ENCODE peak calls at places on chromosome 17, in eight cellular contexts. One of them, this sample, is unnamed.

GRCh38 chr17:76725580-76726230 is 701 bp downstream of the JMJD6 start:
- DNase-seq in left lung: peak; percentile 91
- DNase-seq in NCI-H774: no peak
- DNase-seq in activated T-cell treated with anti-CD3 and anti-CD28 coated beads, Interleukin-2, amount 50 U/mL, for 4 hours: peak; percentile 63
- DNase-seq in activated CD8-positive, alpha-beta memory T cell treated with anti-CD3 and anti-CD28 coated beads for 48 hours: peak; percentile 47
- DNase-seq in NCI-H526: peak; percentile 49
- DNase-seq in left cardiac atrium: peak; percentile 84
- DNase-seq in stromal cell of bone marrow: no peak
- DNase-seq in this sample: no peak

GRCh38 chr17:80388601-80389000 is 26.4 kb upstream of the ENDOV start:
- DNase-seq in left lung: no peak
- DNase-seq in NCI-H774: no peak
- DNase-seq in activated T-cell treated with anti-CD3 and anti-CD28 coated beads, Interleukin-2, amount 50 U/mL, for 4 hours: no peak
- DNase-seq in activated CD8-positive, alpha-beta memory T cell treated with anti-CD3 and anti-CD28 coated beads for 48 hours: no peak
- DNase-seq in NCI-H526: no peak
- DNase-seq in left cardiac atrium: no peak
- DNase-seq in stromal cell of bone marrow: no peak
- DNase-seq in this sample: no peak

GRCh38 chr17:50476545-50477315 is 1.9 kb upstream of the RSAD1 start:
- DNase-seq in left lung: peak; percentile 2
- DNase-seq in NCI-H774: no peak
- DNase-seq in activated T-cell treated with anti-CD3 and anti-CD28 coated beads, Interleukin-2, amount 50 U/mL, for 4 hours: no peak
- DNase-seq in activated CD8-positive, alpha-beta memory T cell treated with anti-CD3 and anti-CD28 coated beads for 48 hours: no peak
- DNase-seq in NCI-H526: no peak
- DNase-seq in left cardiac atrium: no peak
- DNase-seq in stromal cell of bone marrow: no peak
- DNase-seq in this sample: no peak

GRCh38 chr17:77709594-77709993 is 248.9 kb upstream of the TNRC6C start:
- DNase-seq in left lung: no peak
- DNase-seq in NCI-H774: no peak
- DNase-seq in activated T-cell treated with anti-CD3 and anti-CD28 coated beads, Interleukin-2, amount 50 U/mL, for 4 hours: no peak
- DNase-seq in activated CD8-positive, alpha-beta memory T cell treated with anti-CD3 and anti-CD28 coated beads for 48 hours: no peak
- DNase-seq in NCI-H526: no peak
- DNase-seq in left cardiac atrium: no peak
- DNase-seq in stromal cell of bone marrow: no peak
- DNase-seq in this sample: no peak

GRCh38 chr17:81685108-81685507 is 1.3 kb downstream of the HGS start:
- DNase-seq in left lung: no peak
- DNase-seq in NCI-H774: no peak
- DNase-seq in activated T-cell treated with anti-CD3 and anti-CD28 coated beads, Interleukin-2, amount 50 U/mL, for 4 hours: peak; percentile 49
- DNase-seq in activated CD8-positive, alpha-beta memory T cell treated with anti-CD3 and anti-CD28 coated beads for 48 hours: no peak
- DNase-seq in NCI-H526: no peak
- DNase-seq in left cardiac atrium: no peak
- DNase-seq in stromal cell of bone marrow: no peak
- DNase-seq in this sample: no peak

GRCh38 chr17:17167356-17167755 is 38.8 kb downstream of the PLD6 start:
- DNase-seq in left lung: peak; percentile 43
- DNase-seq in NCI-H774: no peak
- DNase-seq in activated T-cell treated with anti-CD3 and anti-CD28 coated beads, Interleukin-2, amount 50 U/mL, for 4 hours: no peak
- DNase-seq in activated CD8-positive, alpha-beta memory T cell treated with anti-CD3 and anti-CD28 coated beads for 48 hours: no peak
- DNase-seq in NCI-H526: no peak
- DNase-seq in left cardiac atrium: no peak
- DNase-seq in stromal cell of bone marrow: no peak
- DNase-seq in this sample: no peak

GRCh38 chr17:27506348-27507218 is 50.3 kb downstream of the KSR1 start:
- DNase-seq in left lung: no peak
- DNase-seq in NCI-H774: no peak
- DNase-seq in activated T-cell treated with anti-CD3 and anti-CD28 coated beads, Interleukin-2, amount 50 U/mL, for 4 hours: no peak
- DNase-seq in activated CD8-positive, alpha-beta memory T cell treated with anti-CD3 and anti-CD28 coated beads for 48 hours: no peak
- DNase-seq in NCI-H526: peak; percentile 92
- DNase-seq in left cardiac atrium: no peak
- DNase-seq in stromal cell of bone marrow: no peak
- DNase-seq in this sample: no peak

GRCh38 chr17:18257747-18258355 is 687 bp downstream of the FLII start:
- DNase-seq in left lung: peak; percentile 95
- DNase-seq in NCI-H774: no peak
- DNase-seq in activated T-cell treated with anti-CD3 and anti-CD28 coated beads, Interleukin-2, amount 50 U/mL, for 4 hours: peak; percentile 29
- DNase-seq in activated CD8-positive, alpha-beta memory T cell treated with anti-CD3 and anti-CD28 coated beads for 48 hours: no peak
- DNase-seq in NCI-H526: no peak
- DNase-seq in left cardiac atrium: peak; percentile 87
- DNase-seq in stromal cell of bone marrow: peak; percentile 74
- DNase-seq in this sample: no peak

GRCh38 chr17:12089809-12090384 is 69.2 kb downstream of the MAP2K4 start:
- DNase-seq in left lung: no peak
- DNase-seq in NCI-H774: no peak
- DNase-seq in activated T-cell treated with anti-CD3 and anti-CD28 coated beads, Interleukin-2, amount 50 U/mL, for 4 hours: no peak
- DNase-seq in activated CD8-positive, alpha-beta memory T cell treated with anti-CD3 and anti-CD28 coated beads for 48 hours: no peak
- DNase-seq in NCI-H526: no peak
- DNase-seq in left cardiac atrium: no peak
- DNase-seq in stromal cell of bone marrow: peak; percentile 22
- DNase-seq in this sample: no peak

GRCh38 chr17:36501963-36502362 is 15.5 kb downstream of the ZNHIT3 start:
- DNase-seq in left lung: no peak
- DNase-seq in NCI-H774: no peak
- DNase-seq in activated T-cell treated with anti-CD3 and anti-CD28 coated beads, Interleukin-2, amount 50 U/mL, for 4 hours: no peak
- DNase-seq in activated CD8-positive, alpha-beta memory T cell treated with anti-CD3 and anti-CD28 coated beads for 48 hours: no peak
- DNase-seq in NCI-H526: no peak
- DNase-seq in left cardiac atrium: no peak
- DNase-seq in stromal cell of bone marrow: no peak
- DNase-seq in this sample: no peak

GRCh38 chr17:65402513-65403086 is 158.8 kb downstream of the AXIN2 start:
- DNase-seq in left lung: no peak
- DNase-seq in NCI-H774: no peak
- DNase-seq in activated T-cell treated with anti-CD3 and anti-CD28 coated beads, Interleukin-2, amount 50 U/mL, for 4 hours: no peak
- DNase-seq in activated CD8-positive, alpha-beta memory T cell treated with anti-CD3 and anti-CD28 coated beads for 48 hours: no peak
- DNase-seq in NCI-H526: no peak
- DNase-seq in left cardiac atrium: no peak
- DNase-seq in stromal cell of bone marrow: no peak
- DNase-seq in this sample: no peak

GRCh38 chr17:35344262-35344661 is 29.2 kb downstream of the SLFN11 start:
- DNase-seq in left lung: no peak
- DNase-seq in NCI-H774: no peak
- DNase-seq in activated T-cell treated with anti-CD3 and anti-CD28 coated beads, Interleukin-2, amount 50 U/mL, for 4 hours: no peak
- DNase-seq in activated CD8-positive, alpha-beta memory T cell treated with anti-CD3 and anti-CD28 coated beads for 48 hours: no peak
- DNase-seq in NCI-H526: no peak
- DNase-seq in left cardiac atrium: no peak
- DNase-seq in stromal cell of bone marrow: no peak
- DNase-seq in this sample: no peak

GRCh38 chr17:19730829-19731228 is 14.4 kb upstream of the SLC47A2 start:
- DNase-seq in left lung: peak; percentile 55
- DNase-seq in NCI-H774: no peak
- DNase-seq in activated T-cell treated with anti-CD3 and anti-CD28 coated beads, Interleukin-2, amount 50 U/mL, for 4 hours: no peak
- DNase-seq in activated CD8-positive, alpha-beta memory T cell treated with anti-CD3 and anti-CD28 coated beads for 48 hours: no peak
- DNase-seq in NCI-H526: no peak
- DNase-seq in left cardiac atrium: no peak
- DNase-seq in stromal cell of bone marrow: no peak
- DNase-seq in this sample: no peak

GRCh38 chr17:47812146-47812920 is 9.3 kb downstream of the OSBPL7 start:
- DNase-seq in left lung: no peak
- DNase-seq in NCI-H774: no peak
- DNase-seq in activated T-cell treated with anti-CD3 and anti-CD28 coated beads, Interleukin-2, amount 50 U/mL, for 4 hours: no peak
- DNase-seq in activated CD8-positive, alpha-beta memory T cell treated with anti-CD3 and anti-CD28 coated beads for 48 hours: no peak
- DNase-seq in NCI-H526: no peak
- DNase-seq in left cardiac atrium: no peak
- DNase-seq in stromal cell of bone marrow: no peak
- DNase-seq in this sample: no peak

GRCh38 chr17:83189673-83190385 is 110.4 kb downstream of the METRNL start:
- DNase-seq in left lung: peak; percentile 86
- DNase-seq in NCI-H774: no peak
- DNase-seq in activated T-cell treated with anti-CD3 and anti-CD28 coated beads, Interleukin-2, amount 50 U/mL, for 4 hours: no peak
- DNase-seq in activated CD8-positive, alpha-beta memory T cell treated with anti-CD3 and anti-CD28 coated beads for 48 hours: no peak
- DNase-seq in NCI-H526: no peak
- DNase-seq in left cardiac atrium: peak; percentile 35
- DNase-seq in stromal cell of bone marrow: peak; percentile 81
- DNase-seq in this sample: no peak

GRCh38 chr17:50173335-50173941 is 7.6 kb downstream of the SGCA start:
- DNase-seq in left lung: peak; percentile 24
- DNase-seq in NCI-H774: no peak
- DNase-seq in activated T-cell treated with anti-CD3 and anti-CD28 coated beads, Interleukin-2, amount 50 U/mL, for 4 hours: no peak
- DNase-seq in activated CD8-positive, alpha-beta memory T cell treated with anti-CD3 and anti-CD28 coated beads for 48 hours: no peak
- DNase-seq in NCI-H526: no peak
- DNase-seq in left cardiac atrium: no peak
- DNase-seq in stromal cell of bone marrow: peak; percentile 87
- DNase-seq in this sample: no peak

GRCh38 chr17:49214665-49215360 is 4.3 kb downstream of the ABI3 start:
- DNase-seq in left lung: no peak
- DNase-seq in NCI-H774: no peak
- DNase-seq in activated T-cell treated with anti-CD3 and anti-CD28 coated beads, Interleukin-2, amount 50 U/mL, for 4 hours: no peak
- DNase-seq in activated CD8-positive, alpha-beta memory T cell treated with anti-CD3 and anti-CD28 coated beads for 48 hours: no peak
- DNase-seq in NCI-H526: no peak
- DNase-seq in left cardiac atrium: no peak
- DNase-seq in stromal cell of bone marrow: no peak
- DNase-seq in this sample: no peak

GRCh38 chr17:47694818-47695663 is 1.1 kb downstream of the TBKBP1 start:
- DNase-seq in left lung: peak; percentile 96
- DNase-seq in NCI-H774: peak; percentile 35
- DNase-seq in activated T-cell treated with anti-CD3 and anti-CD28 coated beads, Interleukin-2, amount 50 U/mL, for 4 hours: peak; percentile 63
- DNase-seq in activated CD8-positive, alpha-beta memory T cell treated with anti-CD3 and anti-CD28 coated beads for 48 hours: no peak
- DNase-seq in NCI-H526: no peak
- DNase-seq in left cardiac atrium: peak; percentile 86
- DNase-seq in stromal cell of bone marrow: no peak
- DNase-seq in this sample: no peak

GRCh38 chr17:20263595-20263994 is 203.7 kb downstream of the LGALS9B start:
- DNase-seq in left lung: no peak
- DNase-seq in NCI-H774: no peak
- DNase-seq in activated T-cell treated with anti-CD3 and anti-CD28 coated beads, Interleukin-2, amount 50 U/mL, for 4 hours: no peak
- DNase-seq in activated CD8-positive, alpha-beta memory T cell treated with anti-CD3 and anti-CD28 coated beads for 48 hours: no peak
- DNase-seq in NCI-H526: no peak
- DNase-seq in left cardiac atrium: no peak
- DNase-seq in stromal cell of bone marrow: no peak
- DNase-seq in this sample: no peak

GRCh38 chr17:62787358-62787757 is 20.8 kb downstream of the MARCHF10 start:
- DNase-seq in left lung: no peak
- DNase-seq in NCI-H774: no peak
- DNase-seq in activated T-cell treated with anti-CD3 and anti-CD28 coated beads, Interleukin-2, amount 50 U/mL, for 4 hours: no peak
- DNase-seq in activated CD8-positive, alpha-beta memory T cell treated with anti-CD3 and anti-CD28 coated beads for 48 hours: no peak
- DNase-seq in NCI-H526: no peak
- DNase-seq in left cardiac atrium: no peak
- DNase-seq in stromal cell of bone marrow: no peak
- DNase-seq in this sample: no peak

GRCh38 chr17:57701121-57701520 is 44.0 kb downstream of the CCDC182 start:
- DNase-seq in left lung: no peak
- DNase-seq in NCI-H774: peak; percentile 39
- DNase-seq in activated T-cell treated with anti-CD3 and anti-CD28 coated beads, Interleukin-2, amount 50 U/mL, for 4 hours: no peak
- DNase-seq in activated CD8-positive, alpha-beta memory T cell treated with anti-CD3 and anti-CD28 coated beads for 48 hours: no peak
- DNase-seq in NCI-H526: no peak
- DNase-seq in left cardiac atrium: no peak
- DNase-seq in stromal cell of bone marrow: no peak
- DNase-seq in this sample: no peak

GRCh38 chr17:72461757-72462156 is 340.9 kb downstream of the SOX9 start:
- DNase-seq in left lung: no peak
- DNase-seq in NCI-H774: no peak
- DNase-seq in activated T-cell treated with anti-CD3 and anti-CD28 coated beads, Interleukin-2, amount 50 U/mL, for 4 hours: no peak
- DNase-seq in activated CD8-positive, alpha-beta memory T cell treated with anti-CD3 and anti-CD28 coated beads for 48 hours: no peak
- DNase-seq in NCI-H526: no peak
- DNase-seq in left cardiac atrium: no peak
- DNase-seq in stromal cell of bone marrow: no peak
- DNase-seq in this sample: no peak

GRCh38 chr17:13353590-13353989 is 248.1 kb downstream of the HS3ST3A1 start:
- DNase-seq in left lung: no peak
- DNase-seq in NCI-H774: no peak
- DNase-seq in activated T-cell treated with anti-CD3 and anti-CD28 coated beads, Interleukin-2, amount 50 U/mL, for 4 hours: no peak
- DNase-seq in activated CD8-positive, alpha-beta memory T cell treated with anti-CD3 and anti-CD28 coated beads for 48 hours: no peak
- DNase-seq in NCI-H526: no peak
- DNase-seq in left cardiac atrium: no peak
- DNase-seq in stromal cell of bone marrow: no peak
- DNase-seq in this sample: no peak

GRCh38 chr17:18228176-18228682 is 2.8 kb downstream of the LLGL1 start:
- DNase-seq in left lung: no peak
- DNase-seq in NCI-H774: no peak
- DNase-seq in activated T-cell treated with anti-CD3 and anti-CD28 coated beads, Interleukin-2, amount 50 U/mL, for 4 hours: no peak
- DNase-seq in activated CD8-positive, alpha-beta memory T cell treated with anti-CD3 and anti-CD28 coated beads for 48 hours: no peak
- DNase-seq in NCI-H526: no peak
- DNase-seq in left cardiac atrium: no peak
- DNase-seq in stromal cell of bone marrow: no peak
- DNase-seq in this sample: no peak

GRCh38 chr17:73338050-73338491 is 26.3 kb upstream of the CDC42EP4 start:
- DNase-seq in left lung: peak; percentile 58
- DNase-seq in NCI-H774: no peak
- DNase-seq in activated T-cell treated with anti-CD3 and anti-CD28 coated beads, Interleukin-2, amount 50 U/mL, for 4 hours: no peak
- DNase-seq in activated CD8-positive, alpha-beta memory T cell treated with anti-CD3 and anti-CD28 coated beads for 48 hours: no peak
- DNase-seq in NCI-H526: no peak
- DNase-seq in left cardiac atrium: no peak
- DNase-seq in stromal cell of bone marrow: peak; percentile 57
- DNase-seq in this sample: no peak

GRCh38 chr17:78962345-78962983 is 17.3 kb downstream of the LGALS3BP start:
- DNase-seq in left lung: peak; percentile 37
- DNase-seq in NCI-H774: no peak
- DNase-seq in activated T-cell treated with anti-CD3 and anti-CD28 coated beads, Interleukin-2, amount 50 U/mL, for 4 hours: no peak
- DNase-seq in activated CD8-positive, alpha-beta memory T cell treated with anti-CD3 and anti-CD28 coated beads for 48 hours: no peak
- DNase-seq in NCI-H526: no peak
- DNase-seq in left cardiac atrium: no peak
- DNase-seq in stromal cell of bone marrow: peak; percentile 50
- DNase-seq in this sample: no peak

GRCh38 chr17:81295031-81295677 is at the start of gene SLC38A10:
- DNase-seq in left lung: peak; percentile 98
- DNase-seq in NCI-H774: peak; percentile 95
- DNase-seq in activated T-cell treated with anti-CD3 and anti-CD28 coated beads, Interleukin-2, amount 50 U/mL, for 4 hours: peak; percentile 85
- DNase-seq in activated CD8-positive, alpha-beta memory T cell treated with anti-CD3 and anti-CD28 coated beads for 48 hours: peak; percentile 91
- DNase-seq in NCI-H526: peak; percentile 67
- DNase-seq in left cardiac atrium: peak; percentile 95
- DNase-seq in stromal cell of bone marrow: peak; percentile 72
- DNase-seq in this sample: peak; percentile 66

GRCh38 chr17:39769974-39770587 is 32.3 kb downstream of the GRB7 start:
- DNase-seq in left lung: no peak
- DNase-seq in NCI-H774: peak; percentile 67
- DNase-seq in activated T-cell treated with anti-CD3 and anti-CD28 coated beads, Interleukin-2, amount 50 U/mL, for 4 hours: peak; percentile 56
- DNase-seq in activated CD8-positive, alpha-beta memory T cell treated with anti-CD3 and anti-CD28 coated beads for 48 hours: no peak
- DNase-seq in NCI-H526: peak; percentile 77
- DNase-seq in left cardiac atrium: no peak
- DNase-seq in stromal cell of bone marrow: no peak
- DNase-seq in this sample: peak; percentile 86

GRCh38 chr17:61467416-61468262 is 15.4 kb downstream of the TBX4 start:
- DNase-seq in left lung: no peak
- DNase-seq in NCI-H774: no peak
- DNase-seq in activated T-cell treated with anti-CD3 and anti-CD28 coated beads, Interleukin-2, amount 50 U/mL, for 4 hours: no peak
- DNase-seq in activated CD8-positive, alpha-beta memory T cell treated with anti-CD3 and anti-CD28 coated beads for 48 hours: no peak
- DNase-seq in NCI-H526: no peak
- DNase-seq in left cardiac atrium: no peak
- DNase-seq in stromal cell of bone marrow: no peak
- DNase-seq in this sample: no peak

GRCh38 chr17:35257080-35257701 is 14.3 kb downstream of the SLFN5 start:
- DNase-seq in left lung: peak; percentile 50
- DNase-seq in NCI-H774: peak; percentile 89
- DNase-seq in activated T-cell treated with anti-CD3 and anti-CD28 coated beads, Interleukin-2, amount 50 U/mL, for 4 hours: no peak
- DNase-seq in activated CD8-positive, alpha-beta memory T cell treated with anti-CD3 and anti-CD28 coated beads for 48 hours: no peak
- DNase-seq in NCI-H526: peak; percentile 8
- DNase-seq in left cardiac atrium: no peak
- DNase-seq in stromal cell of bone marrow: peak; percentile 14
- DNase-seq in this sample: no peak

GRCh38 chr17:148757-149156 is 11.4 kb downstream of the SCGB1C2 start:
- DNase-seq in left lung: no peak
- DNase-seq in NCI-H774: no peak
- DNase-seq in activated T-cell treated with anti-CD3 and anti-CD28 coated beads, Interleukin-2, amount 50 U/mL, for 4 hours: no peak
- DNase-seq in activated CD8-positive, alpha-beta memory T cell treated with anti-CD3 and anti-CD28 coated beads for 48 hours: no peak
- DNase-seq in NCI-H526: no peak
- DNase-seq in left cardiac atrium: peak; percentile 12
- DNase-seq in stromal cell of bone marrow: no peak
- DNase-seq in this sample: no peak

GRCh38 chr17:6554871-6555330 is 1.5 kb downstream of the PITPNM3 start:
- DNase-seq in left lung: peak; percentile 68
- DNase-seq in NCI-H774: no peak
- DNase-seq in activated T-cell treated with anti-CD3 and anti-CD28 coated beads, Interleukin-2, amount 50 U/mL, for 4 hours: no peak
- DNase-seq in activated CD8-positive, alpha-beta memory T cell treated with anti-CD3 and anti-CD28 coated beads for 48 hours: no peak
- DNase-seq in NCI-H526: no peak
- DNase-seq in left cardiac atrium: no peak
- DNase-seq in stromal cell of bone marrow: no peak
- DNase-seq in this sample: no peak

GRCh38 chr17:32298721-32299578 is 33.3 kb downstream of the RHBDL3 start:
- DNase-seq in left lung: no peak
- DNase-seq in NCI-H774: no peak
- DNase-seq in activated T-cell treated with anti-CD3 and anti-CD28 coated beads, Interleukin-2, amount 50 U/mL, for 4 hours: no peak
- DNase-seq in activated CD8-positive, alpha-beta memory T cell treated with anti-CD3 and anti-CD28 coated beads for 48 hours: no peak
- DNase-seq in NCI-H526: no peak
- DNase-seq in left cardiac atrium: no peak
- DNase-seq in stromal cell of bone marrow: no peak
- DNase-seq in this sample: no peak

GRCh38 chr17:33562792-33563191 is 269.7 kb upstream of the ASIC2 start:
- DNase-seq in left lung: no peak
- DNase-seq in NCI-H774: no peak
- DNase-seq in activated T-cell treated with anti-CD3 and anti-CD28 coated beads, Interleukin-2, amount 50 U/mL, for 4 hours: no peak
- DNase-seq in activated CD8-positive, alpha-beta memory T cell treated with anti-CD3 and anti-CD28 coated beads for 48 hours: no peak
- DNase-seq in NCI-H526: no peak
- DNase-seq in left cardiac atrium: no peak
- DNase-seq in stromal cell of bone marrow: no peak
- DNase-seq in this sample: no peak